ENCODE peak calls at places on chromosomes 12 and 14, in nine cellular contexts. One of them, this sample, is unnamed.

GRCh38 chr12:110733089-110733715 is 9.5 kb downstream of the PPP1CC start:
- DNase-seq in activated CD4-positive, alpha-beta T cell treated with anti-CD3 and anti-CD28 coated beads, Interleukin-2, amount 10 ng/mL, durations not matched to agents 7 days and 5 days: no peak
- DNase-seq in nucleus accumbens: no peak
- DNase-seq in EL: peak; percentile 62
- DNase-seq in NCI-H2107: no peak
- DNase-seq in hippocampal formation: no peak
- DNase-seq in substantia nigra: no peak
- DNase-seq in AG08396: no peak
- DNase-seq in GM04504: peak; percentile 38
- DNase-seq in this sample: no peak

GRCh38 chr12:65720136-65720535 is 104.1 kb upstream of the HMGA2 start:
- DNase-seq in activated CD4-positive, alpha-beta T cell treated with anti-CD3 and anti-CD28 coated beads, Interleukin-2, amount 10 ng/mL, durations not matched to agents 7 days and 5 days: no peak
- DNase-seq in nucleus accumbens: no peak
- DNase-seq in EL: peak; percentile 94
- DNase-seq in NCI-H2107: no peak
- DNase-seq in hippocampal formation: no peak
- DNase-seq in substantia nigra: no peak
- DNase-seq in AG08396: no peak
- DNase-seq in GM04504: no peak
- DNase-seq in this sample: no peak

GRCh38 chr12:3047961-3048360 is 29.2 kb upstream of the TSPAN9 start:
- DNase-seq in activated CD4-positive, alpha-beta T cell treated with anti-CD3 and anti-CD28 coated beads, Interleukin-2, amount 10 ng/mL, durations not matched to agents 7 days and 5 days: no peak
- DNase-seq in nucleus accumbens: no peak
- DNase-seq in EL: no peak
- DNase-seq in NCI-H2107: no peak
- DNase-seq in hippocampal formation: no peak
- DNase-seq in substantia nigra: no peak
- DNase-seq in AG08396: no peak
- DNase-seq in GM04504: no peak
- DNase-seq in this sample: no peak

GRCh38 chr14:101289911-101290310 is 271.4 kb upstream of the DIO3 start:
- DNase-seq in activated CD4-positive, alpha-beta T cell treated with anti-CD3 and anti-CD28 coated beads, Interleukin-2, amount 10 ng/mL, durations not matched to agents 7 days and 5 days: no peak
- DNase-seq in nucleus accumbens: no peak
- DNase-seq in EL: no peak
- DNase-seq in NCI-H2107: no peak
- DNase-seq in hippocampal formation: no peak
- DNase-seq in substantia nigra: no peak
- DNase-seq in AG08396: no peak
- DNase-seq in GM04504: no peak
- DNase-seq in this sample: no peak

GRCh38 chr12:130336723-130337475 is 788 bp upstream of the PIWIL1 start:
- DNase-seq in activated CD4-positive, alpha-beta T cell treated with anti-CD3 and anti-CD28 coated beads, Interleukin-2, amount 10 ng/mL, durations not matched to agents 7 days and 5 days: no peak
- DNase-seq in nucleus accumbens: no peak
- DNase-seq in EL: no peak
- DNase-seq in NCI-H2107: no peak
- DNase-seq in hippocampal formation: no peak
- DNase-seq in substantia nigra: no peak
- DNase-seq in AG08396: no peak
- DNase-seq in GM04504: no peak
- DNase-seq in this sample: no peak

GRCh38 chr14:94386085-94387031 is 2.0 kb downstream of the SERPINA1 start:
- DNase-seq in activated CD4-positive, alpha-beta T cell treated with anti-CD3 and anti-CD28 coated beads, Interleukin-2, amount 10 ng/mL, durations not matched to agents 7 days and 5 days: no peak
- DNase-seq in nucleus accumbens: no peak
- DNase-seq in EL: no peak
- DNase-seq in NCI-H2107: no peak
- DNase-seq in hippocampal formation: no peak
- DNase-seq in substantia nigra: no peak
- DNase-seq in AG08396: no peak
- DNase-seq in GM04504: no peak
- DNase-seq in this sample: no peak

GRCh38 chr12:8950702-8951478 is 1.4 kb upstream of the M6PR start:
- DNase-seq in activated CD4-positive, alpha-beta T cell treated with anti-CD3 and anti-CD28 coated beads, Interleukin-2, amount 10 ng/mL, durations not matched to agents 7 days and 5 days: peak; percentile 22
- DNase-seq in nucleus accumbens: no peak
- DNase-seq in EL: no peak
- DNase-seq in NCI-H2107: no peak
- DNase-seq in hippocampal formation: no peak
- DNase-seq in substantia nigra: no peak
- DNase-seq in AG08396: no peak
- DNase-seq in GM04504: no peak
- DNase-seq in this sample: no peak

GRCh38 chr12:52701281-52701680 is 2.0 kb downstream of the KRT77 start:
- DNase-seq in activated CD4-positive, alpha-beta T cell treated with anti-CD3 and anti-CD28 coated beads, Interleukin-2, amount 10 ng/mL, durations not matched to agents 7 days and 5 days: no peak
- DNase-seq in nucleus accumbens: no peak
- DNase-seq in EL: no peak
- DNase-seq in NCI-H2107: no peak
- DNase-seq in hippocampal formation: no peak
- DNase-seq in substantia nigra: no peak
- DNase-seq in AG08396: no peak
- DNase-seq in GM04504: no peak
- DNase-seq in this sample: no peak